ENCODE peak calls at places on chromosomes 11 and 22, in eight cellular contexts. One of them, this sample, is unnamed.

GRCh38 chr11:75654314-75654713 is 14.5 kb downstream of the MAP6 start:
- DNase-seq in esophagus squamous epithelium: no peak
- DNase-seq in HepG2: no peak
- DNase-seq in Peyer's patch: no peak
- DNase-seq in uterus: no peak
- DNase-seq in A549: no peak
- DNase-seq in body of pancreas: no peak
- DNase-seq in tibial nerve: no peak
- DNase-seq in this sample: no peak

GRCh38 chr11:62680825-62681240 is 2.0 kb upstream of the UBXN1 start:
- DNase-seq in tibial nerve: no peak
- DNase-seq in esophagus squamous epithelium: no peak
- DNase-seq in Peyer's patch: peak
- DNase-seq in body of pancreas: peak
- DNase-seq in HepG2: peak
- DNase-seq in uterus: peak
- DNase-seq in A549: peak
- DNase-seq in this sample: peak

GRCh38 chr11:122486793-122487495 is 168.6 kb upstream of the UBASH3B start:
- DNase-seq in HepG2: no peak
- DNase-seq in uterus: no peak
- DNase-seq in esophagus squamous epithelium: no peak
- DNase-seq in A549: no peak
- DNase-seq in tibial nerve: no peak
- DNase-seq in body of pancreas: no peak
- DNase-seq in Peyer's patch: no peak
- DNase-seq in this sample: no peak

GRCh38 chr11:109421981-109422590 is at the start of gene C11orf87:
- DNase-seq in HepG2: no peak
- DNase-seq in esophagus squamous epithelium: no peak
- DNase-seq in Peyer's patch: no peak
- DNase-seq in uterus: no peak
- DNase-seq in tibial nerve: no peak
- DNase-seq in body of pancreas: no peak
- DNase-seq in A549: no peak
- DNase-seq in this sample: no peak

GRCh38 chr11:100849009-100849913 is 162.2 kb downstream of the ARHGAP42 start:
- DNase-seq in tibial nerve: no peak
- DNase-seq in HepG2: no peak
- DNase-seq in body of pancreas: no peak
- DNase-seq in esophagus squamous epithelium: no peak
- DNase-seq in uterus: no peak
- DNase-seq in A549: no peak
- DNase-seq in Peyer's patch: no peak
- DNase-seq in this sample: no peak

GRCh38 chr11:123483058-123483457 is 53.0 kb downstream of the GRAMD1B start:
- DNase-seq in A549: peak
- DNase-seq in uterus: no peak
- DNase-seq in tibial nerve: no peak
- DNase-seq in esophagus squamous epithelium: no peak
- DNase-seq in Peyer's patch: no peak
- DNase-seq in body of pancreas: no peak
- DNase-seq in HepG2: no peak
- DNase-seq in this sample: no peak

GRCh38 chr11:21037836-21038235 is 368.4 kb downstream of the NELL1 start:
- DNase-seq in uterus: no peak
- DNase-seq in Peyer's patch: no peak
- DNase-seq in tibial nerve: no peak
- DNase-seq in A549: no peak
- DNase-seq in esophagus squamous epithelium: no peak
- DNase-seq in HepG2: no peak
- DNase-seq in body of pancreas: no peak
- DNase-seq in this sample: no peak

GRCh38 chr11:92638678-92639077 is 330.8 kb upstream of the MTNR1B start:
- DNase-seq in esophagus squamous epithelium: no peak
- DNase-seq in uterus: no peak
- DNase-seq in HepG2: no peak
- DNase-seq in A549: peak
- DNase-seq in body of pancreas: no peak
- DNase-seq in Peyer's patch: no peak
- DNase-seq in tibial nerve: no peak
- DNase-seq in this sample: no peak

GRCh38 chr11:17277024-17277584 is 565 bp downstream of the NUCB2 start:
- DNase-seq in uterus: no peak
- DNase-seq in HepG2: no peak
- DNase-seq in esophagus squamous epithelium: no peak
- DNase-seq in A549: peak
- DNase-seq in body of pancreas: no peak
- DNase-seq in Peyer's patch: peak
- DNase-seq in tibial nerve: no peak
- DNase-seq in this sample: peak

GRCh38 chr11:65598258-65598699 is 2.7 kb upstream of the KCNK7 start:
- DNase-seq in A549: no peak
- DNase-seq in body of pancreas: no peak
- DNase-seq in tibial nerve: no peak
- DNase-seq in uterus: no peak
- DNase-seq in esophagus squamous epithelium: no peak
- DNase-seq in HepG2: no peak
- DNase-seq in Peyer's patch: no peak
- DNase-seq in this sample: no peak
- TF ChIP-seq POLR2A in A549: no peak
- TF ChIP-seq POLR2A in body of pancreas: no peak
- TF ChIP-seq POLR2A in tibial nerve: no peak
- TF ChIP-seq POLR2A in uterus: no peak
- TF ChIP-seq POLR2A in esophagus squamous epithelium: no peak
- TF ChIP-seq POLR2A in HepG2: no peak
- TF ChIP-seq POLR2A in Peyer's patch: no peak
- TF ChIP-seq POLR2A in this sample: no peak

DNA sequence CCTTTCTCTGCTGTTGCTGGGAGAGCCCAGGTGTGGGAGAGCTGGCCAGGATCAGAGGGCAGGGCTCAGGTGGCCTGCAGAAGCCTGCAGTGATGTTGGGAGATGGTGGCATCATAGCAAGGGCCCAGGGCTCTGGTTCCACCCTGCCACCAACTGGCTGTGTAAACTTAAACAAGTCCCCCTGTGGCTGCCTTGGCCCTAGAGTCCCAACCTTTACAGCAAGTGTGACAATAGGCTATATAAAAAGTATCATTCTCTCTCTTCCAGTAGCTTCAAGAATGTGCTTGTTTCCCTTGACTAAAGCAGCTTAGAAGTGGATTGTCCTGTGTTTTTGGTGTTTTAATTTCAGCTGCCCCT is 201.8 kb upstream of the E2F8 start:
- DNase-seq in A549: no peak
- DNase-seq in body of pancreas: no peak
- DNase-seq in HepG2: no peak
- DNase-seq in Peyer's patch: no peak
- DNase-seq in tibial nerve: no peak
- DNase-seq in uterus: no peak
- DNase-seq in esophagus squamous epithelium: no peak
- DNase-seq in this sample: no peak
- H3K27ac ChIP-seq in A549: peak
- H3K27ac ChIP-seq in body of pancreas: peak
- H3K27ac ChIP-seq in HepG2: no peak
- H3K27ac ChIP-seq in Peyer's patch: no peak
- H3K27ac ChIP-seq in tibial nerve: no peak
- H3K27ac ChIP-seq in uterus: no peak
- H3K27ac ChIP-seq in esophagus squamous epithelium: no peak
- H3K27ac ChIP-seq in this sample: no peak

GRCh38 chr11:32829680-32830412 is at the start of gene PRRG4:
- DNase-seq in HepG2: no peak
- DNase-seq in uterus: peak
- DNase-seq in Peyer's patch: peak
- DNase-seq in tibial nerve: peak
- DNase-seq in body of pancreas: peak
- DNase-seq in A549: no peak
- DNase-seq in esophagus squamous epithelium: no peak
- DNase-seq in this sample: peak
- TF ChIP-seq POLR2A in HepG2: no peak
- TF ChIP-seq POLR2A in uterus: peak
- TF ChIP-seq POLR2A in Peyer's patch: peak
- TF ChIP-seq POLR2A in tibial nerve: peak
- TF ChIP-seq POLR2A in body of pancreas: peak
- TF ChIP-seq POLR2A in A549: no peak
- TF ChIP-seq POLR2A in esophagus squamous epithelium: no peak
- TF ChIP-seq POLR2A in this sample: no peak

DNA sequence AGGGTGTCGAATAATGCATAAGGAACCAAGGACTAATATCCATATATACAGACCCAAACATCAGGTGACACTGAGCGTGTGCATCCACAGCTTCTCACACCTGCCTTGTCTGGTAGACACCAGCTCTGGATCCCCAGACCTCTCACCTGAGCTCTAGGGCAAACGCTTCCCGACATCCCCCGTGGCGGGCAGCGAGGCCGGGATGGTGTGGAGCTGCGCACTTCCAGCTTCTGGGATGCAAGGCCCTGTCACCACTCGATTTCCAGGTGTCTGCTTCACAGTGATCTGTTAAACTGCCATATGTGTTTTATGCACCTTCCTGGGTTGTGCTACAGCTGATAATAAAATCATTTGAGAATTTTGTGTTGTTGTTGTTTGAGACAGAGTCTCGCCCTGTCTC is 15.3 kb upstream of the TREH start:
- DNase-seq in Peyer's patch: no peak
- DNase-seq in body of pancreas: no peak
- DNase-seq in A549: no peak
- DNase-seq in uterus: no peak
- DNase-seq in esophagus squamous epithelium: no peak
- DNase-seq in HepG2: no peak
- DNase-seq in tibial nerve: no peak
- DNase-seq in this sample: no peak
- H3K27ac ChIP-seq in Peyer's patch: no peak
- H3K27ac ChIP-seq in body of pancreas: no peak
- H3K27ac ChIP-seq in A549: no peak
- H3K27ac ChIP-seq in uterus: no peak
- H3K27ac ChIP-seq in esophagus squamous epithelium: no peak
- H3K27ac ChIP-seq in HepG2: no peak
- H3K27ac ChIP-seq in tibial nerve: no peak
- H3K27ac ChIP-seq in this sample: no peak

GRCh38 chr22:28927526-28928089 is 44.2 kb downstream of the ZNRF3 start:
- DNase-seq in A549: no peak
- DNase-seq in esophagus squamous epithelium: no peak
- DNase-seq in HepG2: no peak
- DNase-seq in Peyer's patch: no peak
- DNase-seq in tibial nerve: no peak
- DNase-seq in uterus: no peak
- DNase-seq in body of pancreas: no peak
- DNase-seq in this sample: no peak
- TF ChIP-seq POLR2A in A549: no peak
- TF ChIP-seq POLR2A in esophagus squamous epithelium: no peak
- TF ChIP-seq POLR2A in HepG2: no peak
- TF ChIP-seq POLR2A in Peyer's patch: no peak
- TF ChIP-seq POLR2A in tibial nerve: no peak
- TF ChIP-seq POLR2A in uterus: no peak
- TF ChIP-seq POLR2A in body of pancreas: no peak
- TF ChIP-seq POLR2A in this sample: no peak

GRCh38 chr11:131632971-131633370 is 262.6 kb downstream of the NTM start:
- DNase-seq in uterus: no peak
- DNase-seq in body of pancreas: no peak
- DNase-seq in A549: no peak
- DNase-seq in tibial nerve: no peak
- DNase-seq in esophagus squamous epithelium: no peak
- DNase-seq in Peyer's patch: no peak
- DNase-seq in HepG2: no peak
- DNase-seq in this sample: no peak
- H3K27ac ChIP-seq in uterus: no peak
- H3K27ac ChIP-seq in body of pancreas: no peak
- H3K27ac ChIP-seq in A549: no peak
- H3K27ac ChIP-seq in tibial nerve: no peak
- H3K27ac ChIP-seq in esophagus squamous epithelium: no peak
- H3K27ac ChIP-seq in Peyer's patch: no peak
- H3K27ac ChIP-seq in HepG2: no peak
- H3K27ac ChIP-seq in this sample: no peak

DNA sequence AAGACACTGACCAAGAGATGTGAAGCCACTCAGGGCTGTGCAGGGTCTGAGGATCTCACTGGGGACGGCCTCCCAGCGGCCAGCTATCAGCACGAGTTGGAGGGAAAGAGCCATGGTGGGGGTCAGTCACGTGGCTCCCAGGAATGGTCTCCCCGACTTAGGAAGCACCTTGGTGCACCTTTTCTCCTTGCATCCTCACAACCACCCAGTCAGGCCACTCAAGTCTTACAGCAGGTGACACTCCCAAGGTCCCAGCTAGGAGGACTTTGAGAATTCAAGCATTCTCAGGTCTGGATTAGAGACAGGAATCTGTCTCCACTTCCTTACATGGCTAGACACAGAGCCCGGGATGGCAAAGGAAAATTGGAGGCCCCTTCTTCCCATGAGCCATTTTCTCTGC is 2.7 kb downstream of the RNASEH2C start:
- DNase-seq in uterus: no peak
- DNase-seq in A549: no peak
- DNase-seq in tibial nerve: no peak
- DNase-seq in esophagus squamous epithelium: no peak
- DNase-seq in HepG2: no peak
- DNase-seq in body of pancreas: no peak
- DNase-seq in Peyer's patch: no peak
- DNase-seq in this sample: no peak
- TF ChIP-seq POLR2A in uterus: no peak
- TF ChIP-seq POLR2A in A549: no peak
- TF ChIP-seq POLR2A in tibial nerve: no peak
- TF ChIP-seq POLR2A in esophagus squamous epithelium: no peak
- TF ChIP-seq POLR2A in HepG2: no peak
- TF ChIP-seq POLR2A in body of pancreas: no peak
- TF ChIP-seq POLR2A in Peyer's patch: no peak
- TF ChIP-seq POLR2A in this sample: no peak

GRCh38 chr11:28232649-28233048 is 124.5 kb downstream of the METTL15 start:
- DNase-seq in A549: no peak
- DNase-seq in tibial nerve: no peak
- DNase-seq in HepG2: no peak
- DNase-seq in Peyer's patch: no peak
- DNase-seq in body of pancreas: no peak
- DNase-seq in uterus: no peak
- DNase-seq in esophagus squamous epithelium: no peak
- DNase-seq in this sample: no peak
- H3K27ac ChIP-seq in A549: no peak
- H3K27ac ChIP-seq in tibial nerve: no peak
- H3K27ac ChIP-seq in HepG2: no peak
- H3K27ac ChIP-seq in Peyer's patch: no peak
- H3K27ac ChIP-seq in body of pancreas: no peak
- H3K27ac ChIP-seq in uterus: no peak
- H3K27ac ChIP-seq in esophagus squamous epithelium: no peak
- H3K27ac ChIP-seq in this sample: no peak